ENCODE peak calls at places on chromosomes 12 and 14, in eight cellular contexts. D is HL-60, B is prostate gland, G is stomach, O is GM23338, Z is Panc1, J is spleen, S is upper lobe of left lung. Q is an unnamed sample.

GRCh38 chr14:71783786-71784185 is 148.4 kb upstream of the RGS6 start:
- DNase-seq in D (no peak), B (no peak), G (no peak), O (no peak), Z (no peak), J (no peak), S (no peak), Q (no peak)

GRCh38 chr14:104158827-104159798 is 20.7 kb downstream of the KIF26A start:
- DNase-seq in D (no peak), B (no peak), G (peak; percentile 64), O (no peak), Z (no peak), J (no peak), S (no peak), Q (no peak)

GRCh38 chr12:116099664-116100432 is 177.6 kb downstream of the MED13L start:
- DNase-seq in D (no peak), B (no peak), G (no peak), O (no peak), Z (no peak), J (no peak), S (no peak), Q (no peak)

GRCh38 chr12:90741611-90742010 is 213.4 kb downstream of the CCER1 start:
- DNase-seq in D (no peak), B (no peak), G (no peak), O (no peak), Z (no peak), J (no peak), S (no peak), Q (no peak)

GRCh38 chr12:109934026-109934425 is 34.0 kb downstream of the TCHP start:
- DNase-seq in D (no peak), B (no peak), G (no peak), O (peak; percentile 35), Z (no peak), J (no peak), S (no peak), Q (no peak)

GRCh38 chr14:22558221-22558913 is 30.7 kb downstream of the DAD1 start:
- DNase-seq in D (no peak), B (no peak), G (no peak), O (peak; percentile 79), Z (no peak), J (peak; percentile 86), S (peak; percentile 72), Q (no peak)

GRCh38 chr12:530308-530707 is 70.6 kb downstream of the B4GALNT3 start:
- DNase-seq in D (no peak), B (no peak), G (no peak), O (no peak), Z (no peak), J (no peak), S (no peak), Q (no peak)

GRCh38 chr12:127308148-127308547 is 958.8 kb upstream of the TMEM132C start:
- DNase-seq in D (no peak), B (no peak), G (no peak), O (no peak), Z (no peak), J (no peak), S (no peak), Q (no peak)

GRCh38 chr12:62123721-62124203 is 136.4 kb upstream of the USP15 start:
- DNase-seq in D (peak; percentile 23), B (no peak), G (peak; percentile 31), O (peak; percentile 84), Z (peak; percentile 2), J (no peak), S (no peak), Q (no peak)

GRCh38 chr12:120263725-120264040 is 1.8 kb downstream of the PXN start:
- DNase-seq in D (no peak), B (no peak), G (no peak), O (no peak), Z (no peak), J (no peak), S (no peak), Q (no peak)

GRCh38 chr14:20460458-20461229 is 590 bp downstream of the PIP4P1 start:
- DNase-seq in D (peak; percentile 17), B (peak; percentile 32), G (peak; percentile 68), O (peak; percentile 76), Z (no peak), J (no peak), S (no peak), Q (no peak)

GRCh38 chr12:62643470-62643869 is 176.8 kb downstream of the MON2 start:
- DNase-seq in D (no peak), B (no peak), G (no peak), O (no peak), Z (no peak), J (no peak), S (no peak), Q (no peak)

GRCh38 chr12:8941691-8942478 is 7.6 kb downstream of the M6PR start:
- DNase-seq in D (no peak), B (no peak), G (no peak), O (peak; percentile 24), Z (no peak), J (no peak), S (no peak), Q (no peak)

DNA sequence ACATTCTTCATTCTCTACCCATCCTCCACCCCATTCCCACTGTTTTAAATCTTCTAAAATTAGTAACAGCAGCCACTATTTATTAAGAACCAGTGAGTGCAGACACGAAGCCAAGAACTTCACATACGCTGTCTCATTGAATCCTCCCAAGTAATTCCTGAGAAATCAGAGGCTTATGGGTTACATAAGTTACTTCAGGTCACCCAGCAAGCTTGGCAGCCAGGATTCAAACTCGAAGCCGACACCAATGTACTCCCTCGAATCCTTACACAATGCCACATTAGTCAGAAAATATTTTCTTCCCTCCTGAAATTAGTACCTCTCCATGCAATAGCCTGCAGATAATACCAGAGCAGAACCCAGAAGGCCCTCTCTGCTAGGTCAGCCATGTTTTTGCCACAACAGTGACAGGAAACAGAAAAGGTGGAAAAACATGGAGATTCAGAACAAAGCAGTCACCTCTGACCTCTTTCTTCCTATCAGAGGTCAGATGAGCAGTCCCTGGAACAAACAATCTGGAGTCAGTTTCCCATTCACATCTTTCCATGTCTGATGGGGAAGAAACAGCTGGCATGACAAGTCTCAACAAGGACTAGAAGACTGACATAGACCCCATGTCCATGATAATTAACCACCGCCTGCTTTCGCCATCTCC is 16.4 kb downstream of the NID2 start:
- DNase-seq in D (no peak), B (no peak), G (no peak), O (no peak), Z (no peak), J (no peak), S (no peak), Q (no peak)
- TF ChIP-seq POLR2AphosphoS5 in D (no peak), B (no peak), G (peak; percentile 66), O (no peak), Z (no peak), J (no peak), S (no peak), Q (no peak)

GRCh38 chr12:122437656-122438121 is 15.2 kb upstream of the CLIP1 start:
- DNase-seq in D (no peak), B (peak; percentile 60), G (peak; percentile 28), O (no peak), Z (no peak), J (no peak), S (no peak), Q (no peak)
- TF ChIP-seq POLR2AphosphoS5 in D (no peak), B (peak; percentile 65), G (peak; percentile 21), O (no peak), Z (no peak), J (no peak), S (no peak), Q (no peak)

GRCh38 chr14:34721129-34721528 is 6.7 kb upstream of the CFL2 start:
- DNase-seq in D (no peak), B (no peak), G (no peak), O (no peak), Z (no peak), J (no peak), S (no peak), Q (no peak)

GRCh38 chr14:34722723-34723545 is 8.5 kb upstream of the CFL2 start:
- DNase-seq in D (peak; percentile 38), B (peak; percentile 35), G (peak; percentile 32), O (peak; percentile 69), Z (no peak), J (no peak), S (no peak), Q (peak; percentile 43)

GRCh38 chr14:34715108-34715863 is 893 bp upstream of the CFL2 start:
- DNase-seq in D (no peak), B (no peak), G (no peak), O (no peak), Z (no peak), J (no peak), S (no peak), Q (no peak)

GRCh38 chr14:34714320-34715107 is at the start of gene CFL2:
- DNase-seq in D (peak; percentile 59), B (peak; percentile 79), G (peak; percentile 79), O (peak; percentile 91), Z (no peak), J (peak; percentile 96), S (peak; percentile 96), Q (peak; percentile 84)

DNA sequence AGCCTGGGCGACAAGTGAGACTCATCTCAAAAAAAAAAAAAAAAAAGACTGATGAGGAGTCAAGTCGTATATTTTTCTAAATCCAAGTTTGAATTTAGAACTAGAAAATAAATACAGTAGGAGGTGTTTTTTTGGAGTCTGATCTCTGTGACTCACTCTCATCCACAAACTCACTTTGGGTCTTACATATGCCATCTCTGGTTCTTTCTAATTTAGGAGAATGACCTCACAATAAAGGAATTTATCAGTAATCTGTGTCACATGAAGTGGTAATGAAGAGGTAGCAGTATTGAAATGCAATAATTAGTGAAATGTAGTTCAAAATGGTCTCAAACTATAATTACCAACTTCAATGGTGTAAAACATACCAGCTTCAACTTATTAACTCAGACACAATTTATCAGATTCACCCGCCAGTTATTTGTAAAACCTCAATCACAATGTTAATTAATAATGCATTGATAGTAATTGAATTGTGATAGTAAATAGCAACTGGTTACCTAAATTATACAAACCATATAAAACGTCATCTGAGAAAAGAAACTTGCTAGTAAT is 4.4 kb upstream of the CFL2 start:
- DNase-seq in D (no peak), B (no peak), G (no peak), O (no peak), Z (no peak), J (no peak), S (no peak), Q (no peak)
- TF ChIP-seq POLR2AphosphoS5 in D (no peak), B (no peak), G (no peak), O (no peak), Z (no peak), J (no peak), S (no peak), Q (no peak)

GRCh38 chr12:40225337-40225983 is 663 bp downstream of the LRRK2 start:
- DNase-seq in D (no peak), B (no peak), G (no peak), O (no peak), Z (no peak), J (no peak), S (no peak), Q (no peak)

GRCh38 chr12:40225984-40226602 is 1.3 kb downstream of the LRRK2 start:
- DNase-seq in D (no peak), B (no peak), G (no peak), O (no peak), Z (no peak), J (no peak), S (no peak), Q (no peak)

GRCh38 chr12:40227447-40227846 is 2.6 kb downstream of the LRRK2 start:
- DNase-seq in D (no peak), B (no peak), G (no peak), O (no peak), Z (no peak), J (no peak), S (no peak), Q (no peak)

GRCh38 chr12:40224439-40225291 is at the start of gene LRRK2:
- DNase-seq in D (peak; percentile 91), B (peak; percentile 68), G (peak; percentile 65), O (peak; percentile 55), Z (no peak), J (peak; percentile 99), S (peak; percentile 96), Q (no peak)

GRCh38 chr12:40226652-40227051 is 1.9 kb downstream of the LRRK2 start:
- DNase-seq in D (no peak), B (no peak), G (no peak), O (no peak), Z (no peak), J (no peak), S (no peak), Q (no peak)
- TF ChIP-seq POLR2AphosphoS5 in D (no peak), B (no peak), G (peak; percentile 18), O (no peak), Z (no peak), J (peak; percentile 44), S (peak; percentile 56), Q (no peak)